ENCODE peak calls at places on chromosomes 4 and X, in five cellular contexts. A is ascending aorta, S is Peyer's patch, W is heart right ventricle, K is thoracic aorta. L is an unnamed sample.

GRCh38 chrX:18354369-18355329 is at the start of gene SCML2:
- DNase-seq in A (no peak), S (no peak), W (peak; percentile 46), K (no peak), L (peak; percentile 38)

GRCh38 chrX:101550362-101550761 is at the start of gene ARMCX1:
- DNase-seq in A (peak; percentile 62), S (no peak), W (peak; percentile 66), K (peak; percentile 11), L (peak; percentile 70)

GRCh38 chrX:39895228-39896110 is 202.3 kb downstream of the BCOR start:
- DNase-seq in A (no peak), S (no peak), W (no peak), K (no peak), L (no peak)

GRCh38 chrX:40145001-40145631 is 47.4 kb upstream of the BCOR start:
- DNase-seq in A (no peak), S (no peak), W (no peak), K (no peak), L (no peak)

GRCh38 chrX:83278988-83279387 is 229.1 kb upstream of the POU3F4 start:
- DNase-seq in A (no peak), S (no peak), W (no peak), K (no peak), L (no peak)

GRCh38 chr4:6308890-6309643 is 39.4 kb downstream of the WFS1 start:
- DNase-seq in A (no peak), S (no peak), W (peak; percentile 42), K (no peak), L (no peak)

GRCh38 chrX:104742345-104742744 is 176.3 kb downstream of the IL1RAPL2 start:
- DNase-seq in A (no peak), S (no peak), W (no peak), K (no peak), L (no peak)

GRCh38 chr4:27357283-27357682 is 496.6 kb downstream of the STIM2 start:
- DNase-seq in A (no peak), S (no peak), W (no peak), K (no peak), L (no peak)

GRCh38 chr4:139530833-139531427 is 25.1 kb downstream of the SETD7 start:
- DNase-seq in A (no peak), S (peak; percentile 41), W (no peak), K (no peak), L (no peak)

GRCh38 chrX:143754183-143754582 is 33.6 kb upstream of the SPANXN2 start:
- DNase-seq in A (no peak), S (no peak), W (no peak), K (no peak), L (no peak)

GRCh38 chr4:141571793-141572192 is 64.6 kb upstream of the IL15 start:
- DNase-seq in A (no peak), S (no peak), W (no peak), K (no peak), L (no peak)

GRCh38 chrX:44871114-44871645 is 1.8 kb upstream of the KDM6A start:
- DNase-seq in A (no peak), S (no peak), W (peak; percentile 17), K (no peak), L (no peak)

GRCh38 chr4:168724243-168724642 is 227.4 kb downstream of the PALLD start:
- DNase-seq in A (no peak), S (no peak), W (no peak), K (no peak), L (no peak)

GRCh38 chr4:54092405-54092759 is 7.6 kb upstream of the GSX2 start:
- DNase-seq in A (no peak), S (no peak), W (no peak), K (no peak), L (no peak)

GRCh38 chr4:82704156-82704555 is 94.4 kb downstream of the SCD5 start:
- DNase-seq in A (no peak), S (no peak), W (no peak), K (no peak), L (no peak)

GRCh38 chrX:142999209-142999720 is 26.5 kb upstream of the SPANXN4 start:
- DNase-seq in A (no peak), S (no peak), W (no peak), K (no peak), L (no peak)

GRCh38 chrX:24561121-24561520 is 86.0 kb downstream of the PCYT1B start:
- DNase-seq in A (no peak), S (no peak), W (no peak), K (no peak), L (no peak)

GRCh38 chrX:72105436-72105835 is 26.3 kb downstream of the RTL5 start:
- DNase-seq in A (no peak), S (no peak), W (no peak), K (no peak), L (no peak)

GRCh38 chr4:168440442-168441264 is 39.6 kb downstream of the DDX60L start:
- DNase-seq in A (no peak), S (no peak), W (no peak), K (no peak), L (no peak)

GRCh38 chr4:85302756-85303155 is 172.2 kb upstream of the ARHGAP24 start:
- DNase-seq in A (no peak), S (no peak), W (no peak), K (no peak), L (no peak)

GRCh38 chrX:52346462-52347165 is 22.2 kb upstream of the XAGE2 start:
- DNase-seq in A (no peak), S (no peak), W (no peak), K (no peak), L (no peak)

GRCh38 chr4:188411805-188412204 is 272.6 kb downstream of the TRIML1 start:
- DNase-seq in A (no peak), S (no peak), W (no peak), K (no peak), L (no peak)

GRCh38 chr4:818106-818921 is 7.6 kb downstream of the CPLX1 start:
- DNase-seq in A (no peak), S (no peak), W (no peak), K (no peak), L (no peak)

GRCh38 chrX:3939967-3940610 is 226.6 kb upstream of the PRKX start:
- DNase-seq in A (no peak), S (no peak), W (no peak), K (no peak), L (no peak)

GRCh38 chr4:36351082-36351666 is 69.8 kb downstream of the DTHD1 start:
- DNase-seq in A (no peak), S (peak; percentile 84), W (peak; percentile 29), K (no peak), L (peak; percentile 29)

GRCh38 chr4:175874290-175874689 is 62.2 kb upstream of the GPM6A start:
- DNase-seq in A (no peak), S (no peak), W (no peak), K (no peak), L (no peak)

GRCh38 chrX:30590368-30590767 is 12.8 kb upstream of the TASL start:
- DNase-seq in A (no peak), S (no peak), W (no peak), K (no peak), L (no peak)

GRCh38 chr4:37981844-37982720 is 21.9 kb downstream of the PTTG2 start:
- DNase-seq in A (no peak), S (no peak), W (no peak), K (no peak), L (no peak)

GRCh38 chr4:176824645-176825366 is 32.1 kb upstream of the VEGFC start:
- DNase-seq in A (no peak), S (no peak), W (no peak), K (no peak), L (no peak)

GRCh38 chrX:150643958-150644357 is 49.2 kb upstream of the MTMR1 start:
- DNase-seq in A (no peak), S (no peak), W (no peak), K (no peak), L (no peak)

GRCh38 chr4:169270810-169271691 is at the start of gene SH3RF1:
- DNase-seq in A (peak; percentile 63), S (peak; percentile 60), W (peak; percentile 91), K (peak; percentile 66), L (peak; percentile 92)

GRCh38 chr4:136725286-136726081 is 806.8 kb downstream of the PCDH18 start:
- DNase-seq in A (no peak), S (no peak), W (no peak), K (no peak), L (no peak)

GRCh38 chrX:6021316-6022091 is 207.2 kb downstream of the NLGN4X start:
- DNase-seq in A (no peak), S (peak; percentile 20), W (no peak), K (no peak), L (no peak)

GRCh38 chrX:11944486-11944885 is 186.4 kb downstream of the MSL3 start:
- DNase-seq in A (no peak), S (no peak), W (no peak), K (no peak), L (no peak)
- TF ChIP-seq CTCF in A (no peak), S (no peak), W (peak; percentile 40), K (no peak), L (peak; percentile 55)

DNA sequence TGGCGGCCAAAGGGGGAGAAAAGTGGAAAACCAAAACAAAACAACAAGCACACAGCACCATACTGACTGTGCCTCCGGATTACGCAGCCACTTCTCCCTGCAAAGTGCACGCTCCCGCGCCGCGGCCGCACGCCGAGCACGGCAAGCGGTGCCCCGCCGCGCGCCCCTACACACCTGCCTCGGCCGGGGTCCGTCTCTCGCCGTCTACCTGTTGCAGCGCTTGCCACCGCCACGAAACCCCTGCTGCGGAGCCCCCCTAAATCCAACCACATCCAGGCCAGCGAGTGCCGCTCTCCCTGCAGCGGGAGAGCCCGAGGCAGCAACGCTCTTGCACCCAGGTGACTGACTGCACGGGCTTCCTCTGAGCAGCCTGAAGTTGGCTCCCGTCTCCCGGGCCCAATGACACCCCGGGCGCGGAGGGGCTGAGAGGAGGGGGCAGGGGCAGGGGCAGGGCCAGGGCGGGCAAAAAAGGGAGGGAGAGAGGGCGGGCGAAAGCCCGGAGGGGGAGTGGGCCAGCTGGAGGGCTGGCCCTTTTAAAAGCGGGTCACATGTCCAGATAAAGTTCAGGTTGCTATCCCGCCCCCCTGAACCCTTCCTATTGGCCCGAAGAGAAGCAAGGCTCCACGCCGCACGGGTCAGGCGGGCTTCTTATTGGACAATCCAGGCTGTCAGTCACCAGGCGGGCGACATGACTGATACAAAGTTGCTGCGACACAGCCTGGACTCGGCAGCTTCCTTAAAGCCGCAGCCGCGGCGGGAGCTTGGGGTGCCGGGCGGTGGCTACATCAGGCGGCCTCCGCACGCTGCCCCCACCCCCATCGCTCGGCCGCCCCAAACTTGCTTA is at the start of gene NR3C2:
- DNase-seq in A (peak; percentile 98), S (peak; percentile 99), W (peak; percentile 96), K (peak; percentile 98), L (peak; percentile 98)
- H3K27ac ChIP-seq in A (peak within 1 kb of the TSS; percentile 96), S (peak within 1 kb of the TSS; percentile 95), W (peak within 1 kb of the TSS; percentile 98), K (peak within 1 kb of the TSS; percentile 95), L (peak within 1 kb of the TSS; percentile 92)

DNA sequence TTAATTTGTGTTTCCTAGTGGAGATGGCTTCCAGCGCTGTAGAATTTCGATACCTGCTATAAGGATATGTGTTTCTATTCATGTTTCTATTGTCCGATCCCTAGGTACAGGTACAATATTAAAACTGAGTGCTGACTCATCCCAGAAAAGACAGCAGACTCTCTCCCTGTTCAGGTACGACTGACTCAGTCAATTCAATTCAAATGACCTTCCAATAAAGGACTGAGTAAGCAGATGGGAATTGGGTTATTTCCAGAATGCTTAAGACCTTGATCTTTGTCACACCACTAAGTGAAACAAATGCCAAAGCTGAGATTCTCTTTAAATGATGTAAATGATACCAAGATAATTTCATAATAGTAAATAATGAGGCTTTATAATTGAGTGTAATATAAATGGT is 1596.9 kb downstream of the RPA4 start:
- DNase-seq in A (no peak), S (no peak), W (no peak), K (no peak), L (no peak)
- TF ChIP-seq CTCF in A (no peak), S (no peak), W (no peak), K (no peak), L (no peak)

GRCh38 chr4:15936495-15936894 is 2.0 kb downstream of the FGFBP1 start:
- DNase-seq in A (no peak), S (no peak), W (no peak), K (no peak), L (no peak)
- H3K27ac ChIP-seq in A (no peak overlapping the region), S (no peak overlapping the region), W (no peak overlapping the region), K (no peak overlapping the region), L (no peak overlapping the region)